ENCODE peak calls at places on chromosomes 16 and 17, in nine cellular contexts. One of them, this sample, is unnamed. For H3K9me3, the result is how much of the 10 kb centered on the place peaks cover.

GRCh38 chr16:30115238-30115637 is 1.9 kb upstream of the GDPD3 start:
- DNase-seq in CD8-positive, alpha-beta T cell: peak
- DNase-seq in trophoblast cell: peak
- DNase-seq in iPS DF 6.9: no peak
- DNase-seq in endothelial cell of umbilical vein: no peak
- DNase-seq in PC-3: no peak
- DNase-seq in kidney: no peak
- DNase-seq in adrenal gland: no peak
- DNase-seq in CD4-positive, alpha-beta memory T cell: peak
- DNase-seq in this sample: no peak

GRCh38 chr16:2200313-2200712 is 3.9 kb upstream of the CASKIN1 start:
- DNase-seq in iPS DF 6.9: no peak
- DNase-seq in endothelial cell of umbilical vein: no peak
- DNase-seq in adrenal gland: no peak
- DNase-seq in CD4-positive, alpha-beta memory T cell: no peak
- DNase-seq in kidney: no peak
- DNase-seq in CD8-positive, alpha-beta T cell: no peak
- DNase-seq in trophoblast cell: no peak
- DNase-seq in PC-3: no peak
- DNase-seq in this sample: no peak

GRCh38 chr16:46555981-46556380 is 65.2 kb downstream of the SHCBP1 start:
- DNase-seq in endothelial cell of umbilical vein: no peak
- DNase-seq in adrenal gland: no peak
- DNase-seq in iPS DF 6.9: no peak
- DNase-seq in PC-3: peak
- DNase-seq in CD8-positive, alpha-beta T cell: no peak
- DNase-seq in CD4-positive, alpha-beta memory T cell: no peak
- DNase-seq in trophoblast cell: no peak
- DNase-seq in kidney: no peak
- DNase-seq in this sample: no peak

GRCh38 chr16:50279142-50279865 is 13.0 kb downstream of the ADCY7 start:
- DNase-seq in PC-3: no peak
- DNase-seq in adrenal gland: peak
- DNase-seq in CD8-positive, alpha-beta T cell: no peak
- DNase-seq in kidney: peak
- DNase-seq in endothelial cell of umbilical vein: no peak
- DNase-seq in iPS DF 6.9: no peak
- DNase-seq in trophoblast cell: peak
- DNase-seq in CD4-positive, alpha-beta memory T cell: no peak
- DNase-seq in this sample: peak

GRCh38 chr17:56786989-56787482 is 46.7 kb downstream of the C17orf67 start:
- DNase-seq in iPS DF 6.9: no peak
- DNase-seq in adrenal gland: peak
- DNase-seq in PC-3: peak
- DNase-seq in CD8-positive, alpha-beta T cell: peak
- DNase-seq in endothelial cell of umbilical vein: peak
- DNase-seq in kidney: no peak
- DNase-seq in CD4-positive, alpha-beta memory T cell: no peak
- DNase-seq in trophoblast cell: peak
- DNase-seq in this sample: no peak

GRCh38 chr17:45096141-45096540 is 35.0 kb downstream of the NMT1 start:
- DNase-seq in CD8-positive, alpha-beta T cell: no peak
- DNase-seq in adrenal gland: no peak
- DNase-seq in PC-3: peak
- DNase-seq in iPS DF 6.9: no peak
- DNase-seq in endothelial cell of umbilical vein: peak
- DNase-seq in trophoblast cell: peak
- DNase-seq in CD4-positive, alpha-beta memory T cell: no peak
- DNase-seq in kidney: no peak
- DNase-seq in this sample: no peak

GRCh38 chr17:9932481-9932880 is 27.4 kb upstream of the RCVRN start:
- DNase-seq in kidney: no peak
- DNase-seq in iPS DF 6.9: no peak
- DNase-seq in endothelial cell of umbilical vein: no peak
- DNase-seq in CD4-positive, alpha-beta memory T cell: no peak
- DNase-seq in PC-3: no peak
- DNase-seq in CD8-positive, alpha-beta T cell: no peak
- DNase-seq in adrenal gland: no peak
- DNase-seq in trophoblast cell: peak
- DNase-seq in this sample: no peak

GRCh38 chr16:13463619-13464018 is 456.3 kb upstream of the ERCC4 start:
- DNase-seq in CD8-positive, alpha-beta T cell: no peak
- DNase-seq in CD4-positive, alpha-beta memory T cell: no peak
- DNase-seq in PC-3: no peak
- DNase-seq in kidney: no peak
- DNase-seq in iPS DF 6.9: no peak
- DNase-seq in adrenal gland: no peak
- DNase-seq in trophoblast cell: no peak
- DNase-seq in endothelial cell of umbilical vein: no peak
- DNase-seq in this sample: no peak

GRCh38 chr17:1462164-1463112 is 6.4 kb upstream of the CRK start:
- DNase-seq in CD4-positive, alpha-beta memory T cell: no peak
- DNase-seq in CD8-positive, alpha-beta T cell: no peak
- DNase-seq in trophoblast cell: peak
- DNase-seq in kidney: no peak
- DNase-seq in endothelial cell of umbilical vein: no peak
- DNase-seq in iPS DF 6.9: no peak
- DNase-seq in PC-3: no peak
- DNase-seq in adrenal gland: no peak
- DNase-seq in this sample: no peak

GRCh38 chr17:45144199-45145034 is 3.9 kb upstream of the HEXIM1 start:
- DNase-seq in adrenal gland: peak
- DNase-seq in PC-3: no peak
- DNase-seq in endothelial cell of umbilical vein: no peak
- DNase-seq in kidney: peak
- DNase-seq in trophoblast cell: no peak
- DNase-seq in iPS DF 6.9: no peak
- DNase-seq in CD4-positive, alpha-beta memory T cell: no peak
- DNase-seq in CD8-positive, alpha-beta T cell: no peak
- DNase-seq in this sample: no peak

GRCh38 chr17:82399601-82400101 is 18.5 kb upstream of the HEXD start:
- DNase-seq in trophoblast cell: no peak
- DNase-seq in endothelial cell of umbilical vein: no peak
- DNase-seq in kidney: peak
- DNase-seq in iPS DF 6.9: no peak
- DNase-seq in adrenal gland: no peak
- DNase-seq in PC-3: no peak
- DNase-seq in CD8-positive, alpha-beta T cell: no peak
- DNase-seq in CD4-positive, alpha-beta memory T cell: no peak
- DNase-seq in this sample: no peak

GRCh38 chr16:12704492-12705111 is 99.1 kb downstream of the CPPED1 start:
- DNase-seq in adrenal gland: no peak
- DNase-seq in PC-3: no peak
- DNase-seq in CD8-positive, alpha-beta T cell: no peak
- DNase-seq in CD4-positive, alpha-beta memory T cell: no peak
- DNase-seq in iPS DF 6.9: no peak
- DNase-seq in kidney: no peak
- DNase-seq in endothelial cell of umbilical vein: no peak
- DNase-seq in trophoblast cell: no peak
- DNase-seq in this sample: no peak

GRCh38 chr16:4110680-4111079 is 5.6 kb downstream of the ADCY9 start:
- DNase-seq in PC-3: no peak
- DNase-seq in trophoblast cell: peak
- DNase-seq in iPS DF 6.9: no peak
- DNase-seq in endothelial cell of umbilical vein: no peak
- DNase-seq in kidney: peak
- DNase-seq in CD4-positive, alpha-beta memory T cell: no peak
- DNase-seq in CD8-positive, alpha-beta T cell: no peak
- DNase-seq in adrenal gland: no peak
- DNase-seq in this sample: no peak

GRCh38 chr16:68490829-68491575 is 42.7 kb upstream of the SMPD3 start:
- DNase-seq in kidney: peak
- DNase-seq in iPS DF 6.9: no peak
- DNase-seq in CD8-positive, alpha-beta T cell: no peak
- DNase-seq in adrenal gland: peak
- DNase-seq in PC-3: peak
- DNase-seq in trophoblast cell: peak
- DNase-seq in endothelial cell of umbilical vein: no peak
- DNase-seq in CD4-positive, alpha-beta memory T cell: no peak
- DNase-seq in this sample: no peak

GRCh38 chr16:68491576-68491950 is 43.3 kb upstream of the SMPD3 start:
- DNase-seq in trophoblast cell: no peak
- DNase-seq in endothelial cell of umbilical vein: no peak
- DNase-seq in CD8-positive, alpha-beta T cell: no peak
- DNase-seq in kidney: no peak
- DNase-seq in adrenal gland: no peak
- DNase-seq in CD4-positive, alpha-beta memory T cell: no peak
- DNase-seq in iPS DF 6.9: no peak
- DNase-seq in PC-3: no peak
- DNase-seq in this sample: no peak

GRCh38 chr16:68488559-68488958 is 40.3 kb upstream of the SMPD3 start:
- DNase-seq in kidney: no peak
- DNase-seq in CD8-positive, alpha-beta T cell: no peak
- DNase-seq in PC-3: no peak
- DNase-seq in adrenal gland: no peak
- DNase-seq in CD4-positive, alpha-beta memory T cell: no peak
- DNase-seq in trophoblast cell: no peak
- DNase-seq in endothelial cell of umbilical vein: no peak
- DNase-seq in iPS DF 6.9: no peak
- DNase-seq in this sample: no peak

GRCh38 chr16:68492151-68492500 is 43.8 kb upstream of the SMPD3 start:
- DNase-seq in iPS DF 6.9: no peak
- DNase-seq in endothelial cell of umbilical vein: no peak
- DNase-seq in adrenal gland: no peak
- DNase-seq in trophoblast cell: no peak
- DNase-seq in PC-3: no peak
- DNase-seq in CD4-positive, alpha-beta memory T cell: no peak
- DNase-seq in kidney: no peak
- DNase-seq in CD8-positive, alpha-beta T cell: no peak
- DNase-seq in this sample: no peak

GRCh38 chr16:68490358-68490757 is 42.0 kb upstream of the SMPD3 start:
- DNase-seq in trophoblast cell: no peak
- DNase-seq in adrenal gland: no peak
- DNase-seq in PC-3: no peak
- DNase-seq in iPS DF 6.9: no peak
- DNase-seq in kidney: no peak
- DNase-seq in endothelial cell of umbilical vein: no peak
- DNase-seq in CD8-positive, alpha-beta T cell: no peak
- DNase-seq in CD4-positive, alpha-beta memory T cell: no peak
- DNase-seq in this sample: no peak
- H3K27ac ChIP-seq in trophoblast cell: no peak
- H3K27ac ChIP-seq in adrenal gland: no peak
- H3K27ac ChIP-seq in PC-3: no peak
- H3K27ac ChIP-seq in iPS DF 6.9: no peak
- H3K27ac ChIP-seq in kidney: no peak
- H3K27ac ChIP-seq in endothelial cell of umbilical vein: no peak
- H3K27ac ChIP-seq in CD8-positive, alpha-beta T cell: no peak
- H3K27ac ChIP-seq in CD4-positive, alpha-beta memory T cell: no peak
- H3K27ac ChIP-seq in this sample: no peak

DNA sequence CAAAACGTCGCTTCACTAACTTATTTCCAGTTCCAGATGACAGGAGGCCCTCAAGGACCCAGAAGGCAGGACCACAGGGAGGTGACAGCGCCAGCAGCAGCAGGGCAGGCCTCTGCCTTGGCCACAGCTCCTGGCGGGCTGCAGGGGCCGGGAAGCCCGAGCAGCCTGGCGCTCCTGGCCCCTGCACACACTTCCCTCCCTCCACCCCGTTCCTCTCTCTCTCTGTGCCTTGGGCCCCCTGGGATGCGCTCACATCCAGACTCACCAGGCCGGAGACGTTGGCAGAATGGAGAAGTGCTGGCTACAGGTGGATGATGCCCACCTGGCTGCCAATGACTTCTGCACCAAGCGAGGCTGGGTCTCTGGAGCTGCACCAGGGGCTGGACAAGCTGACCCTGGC is 12.7 kb downstream of the ZNF594 start:
- DNase-seq in trophoblast cell: no peak
- DNase-seq in endothelial cell of umbilical vein: no peak
- DNase-seq in PC-3: no peak
- DNase-seq in CD8-positive, alpha-beta T cell: no peak
- DNase-seq in iPS DF 6.9: no peak
- DNase-seq in CD4-positive, alpha-beta memory T cell: no peak
- DNase-seq in kidney: no peak
- DNase-seq in adrenal gland: no peak
- DNase-seq in this sample: no peak
- H3K9me3 ChIP-seq in trophoblast cell: under half
- H3K9me3 ChIP-seq in endothelial cell of umbilical vein: under half
- H3K9me3 ChIP-seq in PC-3: under half
- H3K9me3 ChIP-seq in CD8-positive, alpha-beta T cell: under half
- H3K9me3 ChIP-seq in iPS DF 6.9: under half
- H3K9me3 ChIP-seq in CD4-positive, alpha-beta memory T cell: half or more
- H3K9me3 ChIP-seq in kidney: under half
- H3K9me3 ChIP-seq in adrenal gland: under half
- H3K9me3 ChIP-seq in this sample: under half

DNA sequence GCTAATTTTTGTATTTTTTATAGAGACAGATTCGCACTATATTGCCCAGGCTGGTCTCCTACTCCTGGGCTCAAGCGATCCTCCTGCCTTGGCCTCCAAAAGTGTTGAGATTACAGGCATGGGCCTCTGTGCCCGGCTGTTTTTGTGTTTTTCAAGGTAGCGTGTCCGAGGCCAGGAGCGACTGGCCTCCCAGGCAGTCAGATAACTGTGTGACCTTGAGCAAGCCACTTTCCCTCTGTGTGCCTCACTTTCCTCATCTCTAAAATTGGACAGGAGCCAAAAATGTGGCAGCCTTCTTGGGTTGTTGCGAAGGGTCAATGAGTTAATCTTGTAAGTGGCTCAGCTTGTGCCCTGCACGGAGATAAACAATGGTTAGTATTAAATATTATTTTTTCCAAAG is 2.4 kb downstream of the ABCC1 start:
- DNase-seq in adrenal gland: peak
- DNase-seq in kidney: no peak
- DNase-seq in CD8-positive, alpha-beta T cell: no peak
- DNase-seq in endothelial cell of umbilical vein: peak
- DNase-seq in PC-3: no peak
- DNase-seq in iPS DF 6.9: no peak
- DNase-seq in CD4-positive, alpha-beta memory T cell: no peak
- DNase-seq in trophoblast cell: no peak
- DNase-seq in this sample: no peak
- H3K27ac ChIP-seq in adrenal gland: no peak
- H3K27ac ChIP-seq in kidney: no peak
- H3K27ac ChIP-seq in CD8-positive, alpha-beta T cell: no peak
- H3K27ac ChIP-seq in endothelial cell of umbilical vein: peak
- H3K27ac ChIP-seq in PC-3: no peak
- H3K27ac ChIP-seq in iPS DF 6.9: no peak
- H3K27ac ChIP-seq in CD4-positive, alpha-beta memory T cell: peak
- H3K27ac ChIP-seq in trophoblast cell: no peak
- H3K27ac ChIP-seq in this sample: no peak

DNA sequence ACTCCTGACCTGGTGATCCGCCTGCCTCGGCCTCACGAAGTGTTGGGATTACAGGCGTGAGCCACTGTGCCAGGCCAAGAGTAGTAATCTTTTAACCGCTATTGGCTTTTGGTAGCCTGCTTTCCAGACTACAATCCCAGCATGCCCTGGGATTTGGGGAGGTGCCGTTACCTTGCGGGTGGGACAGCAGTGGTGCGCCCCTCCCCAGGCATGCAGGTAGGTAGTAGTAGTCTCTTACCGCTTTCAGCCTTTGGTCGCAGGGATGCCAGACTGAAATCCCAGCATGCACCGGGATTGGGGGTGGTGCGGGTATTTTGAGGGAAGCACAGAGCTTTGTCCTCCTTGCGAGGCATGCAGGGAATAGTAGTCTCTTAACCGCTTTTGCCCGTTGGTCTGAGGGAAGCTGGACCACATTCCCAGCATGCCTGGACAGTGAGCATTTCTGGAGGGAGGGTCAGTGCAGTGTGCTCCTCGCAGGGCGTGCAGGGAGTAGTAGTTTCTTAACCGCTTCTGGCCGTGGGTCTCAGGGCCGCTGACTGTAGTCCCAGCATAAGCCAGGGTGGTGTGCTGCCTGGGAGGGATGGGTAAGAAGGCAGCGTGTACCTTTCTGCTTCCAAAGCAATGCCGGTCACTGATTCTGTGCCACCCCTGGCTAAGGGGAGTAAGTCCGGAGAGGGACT is 1686.8 kb downstream of the TP53TG3F start:
- DNase-seq in kidney: peak
- DNase-seq in CD4-positive, alpha-beta memory T cell: no peak
- DNase-seq in PC-3: no peak
- DNase-seq in iPS DF 6.9: no peak
- DNase-seq in endothelial cell of umbilical vein: no peak
- DNase-seq in CD8-positive, alpha-beta T cell: no peak
- DNase-seq in trophoblast cell: peak
- DNase-seq in adrenal gland: no peak
- DNase-seq in this sample: no peak
- H3K9me3 ChIP-seq in kidney: under half
- H3K9me3 ChIP-seq in CD4-positive, alpha-beta memory T cell: under half
- H3K9me3 ChIP-seq in PC-3: under half
- H3K9me3 ChIP-seq in iPS DF 6.9: under half
- H3K9me3 ChIP-seq in endothelial cell of umbilical vein: under half
- H3K9me3 ChIP-seq in CD8-positive, alpha-beta T cell: under half
- H3K9me3 ChIP-seq in trophoblast cell: half or more
- H3K9me3 ChIP-seq in adrenal gland: under half
- H3K9me3 ChIP-seq in this sample: half or more

This sample was measured in tibial nerve.